ENCODE peak calls at places on chromosome 12, in four cellular contexts. L is IMR-90; N is cardiac fibroblast; P is CD8-positive, alpha-beta T cell. Z is an unnamed sample.

GRCh38 chr12:26152507-26153102 is 27.8 kb upstream of the BHLHE41 start:
- DNase-seq in L (no peak), N (peak; percentile 6), P (no peak), Z (no peak)

GRCh38 chr12:117486840-117487659 is 125.6 kb upstream of the NOS1 start:
- DNase-seq in L (no peak), N (no peak), P (no peak), Z (peak; percentile 94)

GRCh38 chr12:107634530-107634929 is 51.1 kb upstream of the PWP1 start:
- DNase-seq in L (no peak), N (peak; percentile 39), P (no peak), Z (no peak)

GRCh38 chr12:110199360-110200123 is 75.4 kb downstream of the IFT81 start:
- DNase-seq in L (peak; percentile 78), N (peak; percentile 75), P (no peak), Z (peak; percentile 94)

GRCh38 chr12:52360106-52360662 is 7.1 kb downstream of the KRT85 start:
- DNase-seq in L (no peak), N (no peak), P (no peak), Z (no peak)

GRCh38 chr12:89173096-89173495 is 179.2 kb downstream of the DUSP6 start:
- DNase-seq in L (no peak), N (no peak), P (no peak), Z (peak; percentile 50)

GRCh38 chr12:9134981-9135628 is 19.4 kb upstream of the A2M start:
- DNase-seq in L (peak; percentile 3), N (no peak), P (no peak), Z (peak; percentile 11)

GRCh38 chr12:57815177-57816000 is 3.1 kb downstream of the AVIL start:
- DNase-seq in L (no peak), N (no peak), P (no peak), Z (no peak)

GRCh38 chr12:51205350-51205749 is 12.5 kb downstream of the POU6F1 start:
- DNase-seq in L (no peak), N (no peak), P (no peak), Z (no peak)

GRCh38 chr12:42648061-42648460 is 58.5 kb upstream of the PRICKLE1 start:
- DNase-seq in L (no peak), N (peak; percentile 16), P (no peak), Z (no peak)

GRCh38 chr12:67415473-67415872 is 146.3 kb downstream of the CAND1 start:
- DNase-seq in L (peak; percentile 27), N (peak; percentile 67), P (no peak), Z (no peak)

GRCh38 chr12:70469221-70469820 is 103.2 kb downstream of the KCNMB4 start:
- DNase-seq in L (no peak), N (no peak), P (no peak), Z (no peak)

GRCh38 chr12:121538699-121539061 is 42.1 kb downstream of the KDM2B start:
- DNase-seq in L (peak; percentile 29), N (no peak), P (no peak), Z (no peak)

GRCh38 chr12:11746024-11746771 is 96.7 kb downstream of the ETV6 start:
- DNase-seq in L (peak; percentile 55), N (no peak), P (no peak), Z (peak; percentile 92)

GRCh38 chr12:6899837-6900519 is 4.6 kb upstream of the LRRC23 start:
- DNase-seq in L (peak; percentile 38), N (peak; percentile 76), P (no peak), Z (peak; percentile 78)

GRCh38 chr12:65016881-65017650 is 104.0 kb downstream of the WIF1 start:
- DNase-seq in L (no peak), N (no peak), P (no peak), Z (no peak)

Z was measured in endothelial cell of umbilical vein.